ENCODE peak calls at places on chromosomes 13 and 19, in ten cellular contexts. T is omental fat pad, A is cardiac muscle cell, B is progenitor cell of endocrine pancreas, E is right lobe of liver, N is AG09309, K is ascending aorta, P is right atrium auricular region, J is GM06990, U is A549. R is an unnamed sample.

GRCh38 chr19:38527466-38528136 is 90.2 kb downstream of the MAP4K1 start:
- DNase-seq in T (no peak), A (no peak), B (no peak), E (no peak), N (no peak), K (no peak), P (no peak), J (no peak), U (no peak), R (no peak)

GRCh38 chr19:7506385-7507328 is 9.2 kb upstream of the ZNF358 start:
- DNase-seq in T (no peak), A (peak), B (no peak), E (peak), N (no peak), K (peak), P (peak), J (peak), U (peak), R (peak)

GRCh38 chr19:34967551-34967950 is 3.5 kb upstream of the ZNF792 start:
- DNase-seq in T (no peak), A (no peak), B (no peak), E (no peak), N (no peak), K (no peak), P (no peak), J (no peak), U (no peak), R (no peak)

GRCh38 chr19:14002571-14003278 is 3.4 kb downstream of the RFX1 start:
- DNase-seq in T (no peak), A (no peak), B (no peak), E (no peak), N (no peak), K (no peak), P (no peak), J (no peak), U (no peak), R (peak)

GRCh38 chr13:112708560-112709240 is 18.9 kb downstream of the ATP11A start:
- DNase-seq in T (no peak), A (no peak), B (no peak), E (no peak), N (no peak), K (no peak), P (no peak), J (no peak), U (no peak), R (no peak)

GRCh38 chr13:33205804-33206221 is 79.7 kb downstream of the STARD13 start:
- DNase-seq in T (no peak), A (peak), B (no peak), E (no peak), N (no peak), K (peak), P (no peak), J (no peak), U (no peak), R (no peak)

GRCh38 chr19:31066385-31066784 is 282.9 kb downstream of the TSHZ3 start:
- DNase-seq in T (no peak), A (peak), B (no peak), E (no peak), N (peak), K (no peak), P (no peak), J (no peak), U (peak), R (no peak)

GRCh38 chr13:30037306-30037705 is 186.9 kb upstream of the UBL3 start:
- DNase-seq in T (no peak), A (no peak), B (no peak), E (no peak), N (no peak), K (no peak), P (no peak), J (no peak), U (no peak), R (no peak)

GRCh38 chr13:94020833-94021232 is 458.6 kb downstream of the DCT start:
- DNase-seq in T (no peak), A (no peak), B (no peak), E (no peak), N (no peak), K (no peak), P (no peak), J (no peak), U (peak), R (no peak)

GRCh38 chr13:37587236-37587635 is 11.3 kb downstream of the POSTN start:
- DNase-seq in T (no peak), A (peak), B (no peak), E (no peak), N (no peak), K (no peak), P (no peak), J (no peak), U (no peak), R (no peak)

GRCh38 chr19:34851277-34851804 is 75.4 kb upstream of the ZNF30 start:
- DNase-seq in T (no peak), A (no peak), B (no peak), E (no peak), N (no peak), K (no peak), P (no peak), J (no peak), U (no peak), R (no peak)

GRCh38 chr19:16920816-16921529 is 32.2 kb downstream of the F2RL3 start:
- DNase-seq in T (no peak), A (peak), B (no peak), E (no peak), N (peak), K (no peak), P (no peak), J (no peak), U (no peak), R (no peak)

GRCh38 chr19:5940260-5941208 is 26.5 kb downstream of the CAPS start:
- DNase-seq in T (no peak), A (no peak), B (no peak), E (no peak), N (no peak), K (no peak), P (no peak), J (no peak), U (no peak), R (no peak)

GRCh38 chr13:45838171-45838745 is 13.3 kb downstream of the SIAH3 start:
- DNase-seq in T (no peak), A (no peak), B (no peak), E (no peak), N (no peak), K (no peak), P (no peak), J (no peak), U (no peak), R (no peak)

GRCh38 chr13:51768378-51768921 is 35.5 kb downstream of the DHRS12 start:
- DNase-seq in T (no peak), A (no peak), B (no peak), E (no peak), N (no peak), K (no peak), P (no peak), J (no peak), U (no peak), R (no peak)

GRCh38 chr13:66461021-66461420 is 769.1 kb downstream of the PCDH9 start:
- DNase-seq in T (no peak), A (peak), B (no peak), E (no peak), N (no peak), K (no peak), P (no peak), J (no peak), U (no peak), R (no peak)

GRCh38 chr19:57110592-57111328 is 9.0 kb upstream of the USP29 start:
- DNase-seq in T (no peak), A (no peak), B (no peak), E (no peak), N (no peak), K (no peak), P (peak), J (no peak), U (no peak), R (no peak)

GRCh38 chr19:56573914-56574313 is 6.6 kb downstream of the ZNF470 start:
- DNase-seq in T (no peak), A (no peak), B (no peak), E (no peak), N (no peak), K (no peak), P (no peak), J (no peak), U (no peak), R (no peak)

GRCh38 chr13:28545583-28546333 is 50.8 kb upstream of the FLT1 start:
- DNase-seq in T (no peak), A (no peak), B (no peak), E (no peak), N (no peak), K (no peak), P (no peak), J (no peak), U (no peak), R (no peak)

GRCh38 chr13:26616126-26616525 is 58.6 kb downstream of the WASF3 start:
- DNase-seq in T (no peak), A (peak), B (no peak), E (no peak), N (peak), K (no peak), P (no peak), J (no peak), U (no peak), R (no peak)

GRCh38 chr19:2761876-2762782 is 20.9 kb downstream of the SGTA start:
- DNase-seq in T (no peak), A (no peak), B (no peak), E (no peak), N (no peak), K (no peak), P (no peak), J (no peak), U (no peak), R (no peak)

DNA sequence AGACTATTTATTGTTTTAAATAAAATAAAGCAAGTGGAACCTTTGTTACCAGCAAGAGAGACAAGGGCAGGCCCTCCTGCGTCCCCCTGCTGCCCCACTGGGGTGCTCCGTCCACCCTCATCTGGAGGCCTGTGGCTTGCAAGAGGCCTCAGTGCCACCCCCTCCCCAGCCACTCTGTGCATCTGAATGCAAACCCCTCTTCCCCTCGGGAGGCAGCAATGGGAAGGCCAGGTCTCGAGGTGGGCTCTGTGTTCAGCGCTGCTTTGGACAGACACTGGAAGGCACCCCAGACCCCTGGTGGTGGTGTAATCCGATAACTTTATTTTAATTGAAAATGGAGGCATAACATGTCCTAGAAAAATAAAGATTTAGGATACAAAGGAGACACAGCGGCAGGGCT is 4.6 kb downstream of the SIX5 start:
- DNase-seq in T (no peak), A (no peak), B (no peak), E (no peak), N (no peak), K (no peak), P (no peak), J (no peak), U (no peak), R (no peak)
- TF ChIP-seq CTCF in T (no peak), A (no peak), B (peak), E (no peak), N (no peak), K (no peak), P (no peak), J (no peak), U (no peak), R (no peak)

DNA sequence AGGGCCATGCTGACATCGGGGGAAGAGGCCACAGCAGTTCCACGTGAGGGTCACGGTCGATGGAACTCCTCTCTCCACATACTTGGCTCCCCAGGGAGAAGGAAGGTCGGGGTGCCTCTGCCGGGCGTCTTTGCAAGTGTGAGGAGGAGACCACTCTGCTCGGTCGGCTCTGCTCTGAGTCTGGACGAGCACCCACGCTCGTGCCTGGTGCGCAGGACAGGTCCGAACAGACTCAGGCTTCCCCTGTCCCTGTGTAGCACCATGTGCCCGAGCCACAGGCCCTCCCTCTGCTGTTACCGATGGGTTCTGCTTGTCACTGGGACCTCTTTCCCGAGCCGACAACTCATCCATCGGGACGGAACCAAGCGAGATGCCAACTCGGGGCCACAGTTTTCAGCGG is 35.1 kb downstream of the TMEM255B start:
- DNase-seq in T (no peak), A (no peak), B (no peak), E (no peak), N (no peak), K (no peak), P (no peak), J (no peak), U (no peak), R (no peak)
- TF ChIP-seq CTCF in T (no peak), A (no peak), B (no peak), E (no peak), N (no peak), K (no peak), P (no peak), J (no peak), U (no peak), R (no peak)

GRCh38 chr13:21124853-21125252 is 51.5 kb downstream of the SKA3 start:
- DNase-seq in T (no peak), A (peak), B (no peak), E (no peak), N (no peak), K (no peak), P (no peak), J (no peak), U (no peak), R (no peak)
- TF ChIP-seq CTCF in T (no peak), A (no peak), B (no peak), E (no peak), N (no peak), K (no peak), P (no peak), J (no peak), U (no peak), R (no peak)

GRCh38 chr19:10812196-10812595 is 23.8 kb downstream of the TMED1 start:
- DNase-seq in T (no peak), A (no peak), B (no peak), E (no peak), N (no peak), K (no peak), P (no peak), J (no peak), U (no peak), R (no peak)
- TF ChIP-seq CTCF in T (no peak), A (no peak), B (no peak), E (no peak), N (no peak), K (no peak), P (no peak), J (no peak), U (no peak), R (no peak)

GRCh38 chr13:43787998-43788397 is 1.2 kb upstream of the ENOX1 start:
- DNase-seq in T (no peak), A (peak), B (no peak), E (no peak), N (no peak), K (no peak), P (no peak), J (no peak), U (peak), R (peak)

GRCh38 chr13:43787518-43787891 is 733 bp upstream of the ENOX1 start:
- DNase-seq in T (no peak), A (no peak), B (no peak), E (no peak), N (no peak), K (no peak), P (no peak), J (no peak), U (no peak), R (no peak)

GRCh38 chr13:43786472-43786765 is 353 bp downstream of the ENOX1 start:
- DNase-seq in T (no peak), A (no peak), B (no peak), E (no peak), N (no peak), K (no peak), P (no peak), J (no peak), U (no peak), R (no peak)

GRCh38 chr13:43785681-43786471 is 896 bp downstream of the ENOX1 start:
- DNase-seq in T (peak), A (peak), B (peak), E (peak), N (no peak), K (peak), P (peak), J (peak), U (peak), R (peak)

DNA sequence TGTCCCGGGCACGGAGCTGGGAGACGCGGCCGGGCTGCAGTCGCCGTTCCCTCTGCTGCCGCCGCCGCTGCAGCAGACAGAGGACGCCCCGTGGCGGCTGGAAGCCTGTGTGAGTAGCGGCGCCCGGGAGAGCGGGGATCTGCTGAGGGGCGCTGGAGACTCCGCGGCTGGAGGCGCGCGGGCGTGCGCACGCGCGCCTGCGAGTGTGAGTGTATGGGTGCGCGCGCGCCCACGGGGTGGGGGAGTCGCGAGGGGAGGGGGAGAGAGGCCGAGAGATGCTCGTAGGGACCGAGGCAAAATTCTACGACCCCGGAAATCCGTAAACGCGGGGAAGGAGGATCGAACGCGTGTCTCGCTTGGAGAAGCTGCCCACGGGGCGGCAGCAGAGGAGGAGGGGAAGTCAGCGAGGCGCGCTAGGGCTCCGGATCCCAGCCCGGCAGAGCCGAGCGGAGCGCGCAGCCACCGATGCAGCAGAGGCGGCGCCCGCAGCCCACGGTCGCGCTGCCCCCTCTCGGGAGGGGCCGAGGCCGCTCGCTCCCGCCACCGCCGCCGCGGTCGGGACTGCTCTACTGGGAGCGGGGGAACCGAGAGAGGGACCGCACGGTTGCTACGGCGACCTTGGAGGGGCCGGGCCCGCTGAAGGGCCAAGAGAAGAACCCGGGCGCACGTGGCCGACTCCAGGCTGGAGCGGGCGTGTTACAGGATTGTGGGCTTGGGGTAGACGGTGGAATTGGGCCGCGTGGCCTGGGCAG is at the start of gene ENOX1:
- DNase-seq in T (peak), A (peak), B (peak), E (peak), N (no peak), K (no peak), P (no peak), J (peak), U (peak), R (peak)
- TF ChIP-seq CTCF in T (no peak), A (peak), B (no peak), E (peak), N (peak), K (no peak), P (no peak), J (peak), U (peak), R (no peak)

DNA sequence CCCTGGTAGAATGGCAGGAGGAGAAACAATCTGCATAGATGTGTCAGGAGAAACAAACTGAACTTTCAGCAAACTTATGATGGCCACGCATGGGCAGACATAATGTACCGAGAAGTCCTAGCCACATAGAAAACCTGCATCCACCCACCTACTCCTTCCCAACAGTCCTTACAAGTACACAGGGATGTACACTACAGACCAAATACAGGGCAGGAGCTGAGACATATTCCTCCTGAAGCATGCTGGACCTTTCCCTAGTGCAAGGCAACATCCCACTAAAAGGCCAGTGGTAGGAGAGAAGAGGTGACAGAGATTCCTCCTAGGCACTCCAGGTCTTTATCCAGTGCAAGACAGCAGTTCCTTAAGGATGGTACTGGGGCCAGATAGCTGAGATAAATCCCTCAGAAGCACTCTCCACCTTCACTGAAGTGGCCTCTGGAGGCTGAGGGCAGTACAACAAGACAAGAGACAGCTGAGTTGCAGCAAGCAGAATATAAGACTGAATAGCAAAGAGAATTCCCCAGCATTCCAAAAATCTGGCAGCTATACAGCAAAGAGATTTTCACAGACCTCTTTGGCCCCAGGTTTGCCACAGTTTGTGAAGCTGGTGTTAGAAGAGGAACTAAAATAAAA is 18.3 kb downstream of the VWA8 start:
- DNase-seq in T (no peak), A (peak), B (no peak), E (no peak), N (no peak), K (no peak), P (no peak), J (no peak), U (peak), R (no peak)
- TF ChIP-seq CTCF in T (no peak), A (peak), B (peak), E (no peak), N (peak), K (no peak), P (no peak), J (peak), U (peak), R (peak)

GRCh38 chr13:52809310-52809769 is 39.1 kb downstream of the PCDH8 start:
- DNase-seq in T (no peak), A (peak), B (peak), E (no peak), N (peak), K (no peak), P (no peak), J (peak), U (peak), R (peak)

GRCh38 chr13:52804202-52804641 is 44.2 kb downstream of the PCDH8 start:
- DNase-seq in T (no peak), A (peak), B (no peak), E (no peak), N (no peak), K (no peak), P (no peak), J (no peak), U (no peak), R (no peak)

GRCh38 chr13:52800856-52801255 is 47.6 kb downstream of the PCDH8 start:
- DNase-seq in T (no peak), A (no peak), B (no peak), E (no peak), N (no peak), K (no peak), P (no peak), J (no peak), U (no peak), R (no peak)

GRCh38 chr13:52808842-52809219 is 39.6 kb downstream of the PCDH8 start:
- DNase-seq in T (no peak), A (no peak), B (no peak), E (no peak), N (no peak), K (no peak), P (no peak), J (no peak), U (no peak), R (no peak)

DNA sequence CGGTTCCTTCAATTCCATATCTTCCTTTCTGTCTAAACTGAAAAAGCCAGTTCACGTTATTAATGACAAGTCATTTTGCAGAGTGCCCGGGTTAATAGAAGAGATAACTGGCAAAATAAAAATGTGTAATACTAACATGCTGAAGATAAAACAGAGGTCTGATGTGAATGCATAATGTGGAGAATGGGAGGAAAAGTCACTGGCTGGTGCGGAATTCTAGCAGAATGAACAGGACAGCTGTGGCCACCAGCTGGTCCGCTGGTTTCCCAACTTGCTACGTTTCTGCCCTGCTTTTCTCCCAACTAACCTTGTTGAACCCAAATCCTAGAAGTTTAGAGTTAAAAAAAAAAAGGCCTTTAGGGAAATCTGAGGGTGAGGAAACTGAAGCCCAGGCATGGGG is 42.4 kb downstream of the PCDH8 start:
- DNase-seq in T (no peak), A (no peak), B (no peak), E (no peak), N (no peak), K (no peak), P (no peak), J (no peak), U (no peak), R (no peak)
- TF ChIP-seq CTCF in T (no peak), A (no peak), B (no peak), E (no peak), N (no peak), K (no peak), P (no peak), J (no peak), U (no peak), R (no peak)

DNA sequence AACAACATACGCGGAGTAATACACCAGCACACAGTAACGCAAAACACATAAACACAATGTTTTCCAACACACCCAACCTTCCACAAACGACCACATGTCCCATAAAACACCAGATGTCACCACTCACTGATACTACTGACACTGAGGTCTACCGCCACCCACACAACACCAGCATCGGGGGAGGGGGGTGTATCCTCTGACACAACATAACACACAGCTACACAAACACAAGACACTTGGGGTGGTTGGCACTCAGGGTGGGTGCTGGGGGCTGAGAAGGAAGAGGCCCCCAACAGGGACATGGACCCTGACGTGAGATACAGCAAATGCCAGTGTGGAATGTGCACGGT is 1.5 kb upstream of the KCNN4 start:
- DNase-seq in T (no peak), A (no peak), B (no peak), E (no peak), N (no peak), K (no peak), P (no peak), J (no peak), U (no peak), R (no peak)
- TF ChIP-seq CTCF in T (no peak), A (no peak), B (no peak), E (no peak), N (no peak), K (no peak), P (no peak), J (no peak), U (no peak), R (no peak)